ENCODE peak calls at places on chromosomes 12 and 14, in five cellular contexts. O is epithelial cell of esophagus, E is GM06990, P is BJ, W is A549. M is an unnamed sample.

GRCh38 chr14:58238252-58239247 is 6.1 kb upstream of the PSMA3 start:
- DNase-seq in O (peak), E (no peak), P (no peak), W (no peak), M (no peak)

GRCh38 chr12:54412786-54413185 is 6.3 kb downstream of the ITGA5 start:
- DNase-seq in O (no peak), E (no peak), P (no peak), W (no peak), M (no peak)

GRCh38 chr14:37246427-37246829 is 48.7 kb downstream of the MIPOL1 start:
- DNase-seq in O (peak), E (no peak), P (no peak), W (peak), M (peak)

GRCh38 chr14:99757331-99758070 is 35.7 kb upstream of the EML1 start:
- DNase-seq in O (peak), E (no peak), P (peak), W (peak), M (no peak)

GRCh38 chr12:109462868-109463692 is 14.0 kb downstream of the KCTD10 start:
- DNase-seq in O (peak), E (no peak), P (peak), W (no peak), M (no peak)

GRCh38 chr12:17062296-17063061 is 456.5 kb upstream of the LMO3 start:
- DNase-seq in O (peak), E (no peak), P (no peak), W (no peak), M (no peak)

GRCh38 chr12:118498171-118498570 is 121.8 kb downstream of the SUDS3 start:
- DNase-seq in O (no peak), E (no peak), P (no peak), W (no peak), M (no peak)

GRCh38 chr14:87690076-87690661 is 302.8 kb downstream of the GALC start:
- DNase-seq in O (no peak), E (no peak), P (no peak), W (no peak), M (no peak)

GRCh38 chr12:84619053-84619452 is 293.5 kb downstream of the SLC6A15 start:
- DNase-seq in O (peak), E (no peak), P (no peak), W (peak), M (no peak)

GRCh38 chr14:20757963-20758362 is 10.2 kb upstream of the EDDM3B start:
- DNase-seq in O (no peak), E (no peak), P (no peak), W (no peak), M (peak)

GRCh38 chr12:65881348-65881961 is 57.2 kb downstream of the HMGA2 start:
- DNase-seq in O (peak), E (no peak), P (no peak), W (no peak), M (no peak)

GRCh38 chr14:77125275-77126073 is 16.1 kb downstream of the ZDHHC22 start:
- DNase-seq in O (no peak), E (no peak), P (no peak), W (no peak), M (no peak)

GRCh38 chr12:20369164-20370000 is 1.0 kb downstream of the PDE3A start:
- DNase-seq in O (peak), E (peak), P (no peak), W (peak), M (peak)

GRCh38 chr14:20624495-20625070 is 16.9 kb downstream of the OR6S1 start:
- DNase-seq in O (peak), E (peak), P (no peak), W (peak), M (peak)

GRCh38 chr12:93990832-93991748 is 157.3 kb upstream of the PLXNC1 start:
- DNase-seq in O (peak), E (no peak), P (no peak), W (no peak), M (no peak)

GRCh38 chr12:20463920-20464524 is 95.7 kb downstream of the PDE3A start:
- DNase-seq in O (peak), E (no peak), P (no peak), W (peak), M (no peak)

GRCh38 chr12:67002711-67003110 is 266.4 kb upstream of the CAND1 start:
- DNase-seq in O (peak), E (no peak), P (no peak), W (no peak), M (no peak)

GRCh38 chr12:108685469-108686247 is 45.7 kb downstream of the CORO1C start:
- DNase-seq in O (no peak), E (no peak), P (no peak), W (no peak), M (no peak)

GRCh38 chr12:74801625-74802024 is 264.0 kb downstream of the ATXN7L3B start:
- DNase-seq in O (peak), E (no peak), P (no peak), W (no peak), M (no peak)

GRCh38 chr14:92658160-92658559 is 90.3 kb downstream of the LGMN start:
- DNase-seq in O (no peak), E (no peak), P (no peak), W (no peak), M (no peak)
- TF ChIP-seq CTCF in O (no peak), E (no peak), P (no peak), W (no peak), M (no peak)

GRCh38 chr14:64760146-64760755 is 56.0 kb downstream of the PLEKHG3 start:
- DNase-seq in O (peak), E (no peak), P (no peak), W (peak), M (peak)
- TF ChIP-seq CTCF in O (peak), E (peak), P (peak), W (peak), M (peak)

DNA sequence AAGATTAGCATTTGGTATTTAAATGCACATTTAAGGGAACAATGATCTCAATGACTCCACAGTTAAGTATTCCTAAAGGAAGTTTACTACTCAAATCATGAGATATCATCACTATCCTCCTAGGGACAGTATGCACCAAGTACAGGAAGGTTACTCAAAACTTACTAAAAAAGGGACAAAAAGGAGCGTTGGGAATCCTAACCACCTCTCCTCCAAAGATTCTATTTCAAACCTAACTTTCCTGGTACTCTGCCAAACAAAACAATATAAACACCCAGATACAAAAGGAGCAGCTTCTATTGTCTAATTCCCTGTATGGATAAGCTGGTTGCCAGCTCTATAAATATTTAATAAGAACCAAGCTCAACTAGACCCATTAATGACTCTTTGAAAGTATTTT is 377.7 kb downstream of the NUAK1 start:
- DNase-seq in O (no peak), E (no peak), P (no peak), W (no peak), M (no peak)
- TF ChIP-seq CTCF in O (no peak), E (no peak), P (no peak), W (no peak), M (no peak)

DNA sequence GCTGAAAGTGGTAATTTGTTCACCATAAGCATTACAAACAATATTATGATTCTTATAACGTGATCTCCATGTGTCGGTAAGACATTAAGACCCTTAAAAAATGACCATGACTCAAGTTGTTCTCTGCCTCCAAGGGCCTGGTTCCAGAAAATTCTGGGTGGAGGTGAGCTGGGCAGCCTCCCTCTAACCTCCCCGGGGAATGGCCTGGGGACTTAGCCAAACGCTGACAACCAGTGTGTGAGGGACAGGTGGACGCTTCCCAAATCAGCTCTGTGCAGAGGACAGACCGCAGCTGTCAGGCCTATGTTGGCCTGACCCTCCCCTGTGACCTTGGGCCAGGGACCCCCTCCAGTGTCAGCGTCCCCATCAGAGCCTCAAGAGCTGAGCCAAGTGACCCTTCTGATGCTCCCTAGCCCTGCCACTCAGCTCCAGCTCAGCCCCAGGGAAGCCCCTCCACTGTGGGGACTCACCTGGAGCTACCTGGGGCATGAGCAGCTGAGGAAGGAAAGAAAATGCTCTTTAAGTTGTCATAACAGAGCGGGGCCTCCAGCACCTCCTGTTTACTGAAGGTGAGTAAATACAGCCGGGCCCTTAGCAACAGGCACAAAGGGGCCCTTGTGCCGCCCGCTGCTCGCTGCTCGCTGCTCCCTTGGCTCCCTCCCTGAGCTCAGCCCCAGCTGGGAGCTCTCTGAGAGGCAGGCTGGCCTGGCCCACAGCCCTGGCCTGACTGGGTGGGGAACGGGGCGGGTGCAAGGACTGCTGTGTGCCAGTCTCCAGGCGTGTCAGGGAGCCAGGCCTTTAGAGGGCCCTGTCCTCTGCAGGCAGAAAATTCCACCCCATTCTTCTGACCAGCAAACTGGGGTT is 116.6 kb downstream of the CALM1 start:
- DNase-seq in O (peak), E (no peak), P (no peak), W (no peak), M (no peak)
- TF ChIP-seq CTCF in O (no peak), E (no peak), P (no peak), W (no peak), M (no peak)

DNA sequence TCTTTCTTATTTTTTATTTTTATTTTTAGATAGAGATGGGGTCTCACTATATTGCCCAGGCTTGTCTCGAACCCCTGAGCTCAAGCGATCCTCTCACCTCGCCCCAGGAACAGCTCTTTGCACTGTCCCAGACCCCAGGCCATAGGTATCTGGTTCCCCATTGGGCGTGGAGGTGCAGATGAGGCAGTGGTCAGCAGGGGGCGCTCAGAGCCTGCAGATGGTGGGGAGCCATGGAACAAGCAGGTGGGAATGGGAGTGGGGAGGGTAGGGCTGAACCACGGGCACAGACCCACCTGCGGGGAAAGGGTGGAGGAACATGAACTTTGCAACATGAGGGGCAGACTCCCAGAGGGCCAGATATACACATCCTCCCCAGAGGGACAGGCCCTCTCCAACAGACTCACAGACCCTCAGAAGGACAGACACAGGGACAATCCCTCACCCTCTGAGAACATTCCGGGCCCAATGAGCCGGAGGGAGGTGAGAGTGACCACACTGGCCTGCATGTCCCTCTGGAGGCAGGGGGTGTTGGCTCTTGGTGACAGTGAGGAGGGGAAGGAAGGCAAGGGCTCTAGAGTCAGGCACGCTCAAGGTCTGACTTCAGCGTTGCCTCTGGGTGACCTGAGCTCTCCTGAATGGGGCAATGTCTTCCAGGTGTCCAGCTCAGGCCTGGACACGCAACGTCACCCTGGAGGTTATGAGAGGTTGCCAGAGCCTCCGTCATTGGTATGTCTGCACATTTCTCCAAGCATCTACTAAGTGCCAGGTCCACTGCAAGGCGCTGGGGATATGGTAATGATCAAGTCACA is 34.9 kb downstream of the KRT80 start:
- DNase-seq in O (peak), E (peak), P (no peak), W (peak), M (peak)
- TF ChIP-seq CTCF in O (peak), E (peak), P (peak), W (peak), M (peak)

GRCh38 chr12:39440781-39441180 is 2.1 kb downstream of the KIF21A start:
- DNase-seq in O (no peak), E (no peak), P (no peak), W (no peak), M (no peak)

GRCh38 chr12:39441963-39442894 is 691 bp downstream of the KIF21A start:
- DNase-seq in O (peak), E (peak), P (no peak), W (peak), M (peak)

GRCh38 chr12:39440101-39440500 is 2.8 kb downstream of the KIF21A start:
- DNase-seq in O (no peak), E (no peak), P (no peak), W (no peak), M (no peak)

GRCh38 chr12:39442895-39443703 is at the start of gene KIF21A:
- DNase-seq in O (peak), E (peak), P (peak), W (peak), M (peak)

GRCh38 chr12:39441189-39441962 is 1.5 kb downstream of the KIF21A start:
- DNase-seq in O (no peak), E (no peak), P (no peak), W (no peak), M (no peak)
- TF ChIP-seq CTCF in O (no peak), E (no peak), P (no peak), W (no peak), M (no peak)